ENCODE peak calls at places on chromosomes 2 and 18, in nine cellular contexts. K is uterus, M is brain microvascular endothelial cell, F is lower lobe of right lung, E is colonic mucosa, J is GM12864, L is tibial nerve, W is fibroblast of the aortic adventitia, N is dorsolateral prefrontal cortex. T is an unnamed sample.

GRCh38 chr2:37773354-37773753 is 101.9 kb upstream of the CDC42EP3 start:
- DNase-seq in K (peak; percentile 50), M (no peak), F (no peak), E (no peak), J (no peak), L (no peak), W (no peak), N (no peak), T (no peak)

GRCh38 chr2:32683520-32684086 is 55.8 kb downstream of the TTC27 start:
- DNase-seq in K (no peak), M (no peak), F (no peak), E (no peak), J (no peak), L (no peak), W (peak; percentile 77), N (no peak), T (no peak)

GRCh38 chr2:71620851-71621251 is 167.5 kb downstream of the DYSF start:
- DNase-seq in K (no peak), M (no peak), F (no peak), E (peak; percentile 9), J (no peak), L (no peak), W (no peak), N (no peak), T (no peak)

GRCh38 chr2:71742953-71743601 is 289.7 kb downstream of the DYSF start:
- DNase-seq in K (peak; percentile 75), M (peak; percentile 95), F (no peak), E (peak; percentile 57), J (no peak), L (peak; percentile 72), W (peak; percentile 91), N (peak; percentile 42), T (peak; percentile 94)

GRCh38 chr2:231998046-231998445 is 36.5 kb downstream of the DIS3L2 start:
- DNase-seq in K (no peak), M (no peak), F (no peak), E (no peak), J (no peak), L (no peak), W (no peak), N (no peak), T (no peak)

GRCh38 chr2:43138441-43138840 is 88.0 kb downstream of the ZFP36L2 start:
- DNase-seq in K (no peak), M (no peak), F (no peak), E (no peak), J (no peak), L (no peak), W (no peak), N (no peak), T (no peak)

GRCh38 chr2:102268529-102269524 is 42.5 kb upstream of the IL1RL1 start:
- DNase-seq in K (no peak), M (no peak), F (no peak), E (no peak), J (no peak), L (no peak), W (peak; percentile 91), N (no peak), T (peak; percentile 54)

GRCh38 chr18:2988041-2988794 is 24.7 kb downstream of the LPIN2 start:
- DNase-seq in K (no peak), M (no peak), F (no peak), E (no peak), J (no peak), L (no peak), W (peak; percentile 83), N (no peak), T (peak; percentile 75)

GRCh38 chr2:74587664-74588277 is 33.3 kb downstream of the DOK1 start:
- DNase-seq in K (peak; percentile 66), M (peak; percentile 65), F (peak; percentile 59), E (peak; percentile 70), J (no peak), L (peak; percentile 45), W (peak; percentile 85), N (no peak), T (peak; percentile 88)

GRCh38 chr2:130183500-130184373 is 1.7 kb downstream of the MZT2B start:
- DNase-seq in K (peak; percentile 56), M (no peak), F (no peak), E (no peak), J (no peak), L (no peak), W (peak; percentile 47), N (peak; percentile 45), T (peak; percentile 15)

GRCh38 chr2:58056201-58056916 is 9.8 kb downstream of the VRK2 start:
- DNase-seq in K (no peak), M (no peak), F (no peak), E (no peak), J (no peak), L (no peak), W (no peak), N (no peak), T (no peak)

GRCh38 chr2:173059292-173059691 is 16.4 kb upstream of the MAP3K20 start:
- DNase-seq in K (no peak), M (no peak), F (no peak), E (no peak), J (no peak), L (no peak), W (no peak), N (no peak), T (no peak)

GRCh38 chr2:18368008-18368407 is 192.4 kb downstream of the RDH14 start:
- DNase-seq in K (no peak), M (no peak), F (no peak), E (no peak), J (no peak), L (no peak), W (no peak), N (no peak), T (no peak)

GRCh38 chr2:38602136-38602731 is 494 bp downstream of the HNRNPLL start:
- DNase-seq in K (peak; percentile 46), M (no peak), F (peak; percentile 71), E (peak; percentile 48), J (no peak), L (no peak), W (no peak), N (no peak), T (no peak)

GRCh38 chr2:69667805-69668382 is 24.4 kb upstream of the AAK1 start:
- DNase-seq in K (no peak), M (no peak), F (no peak), E (no peak), J (no peak), L (no peak), W (peak; percentile 36), N (no peak), T (no peak)

GRCh38 chr2:213150315-213150951 is 979 bp downstream of the IKZF2 start:
- DNase-seq in K (peak; percentile 24), M (no peak), F (no peak), E (peak; percentile 48), J (no peak), L (no peak), W (peak; percentile 23), N (no peak), T (peak; percentile 45)

GRCh38 chr18:13163167-13163927 is 55.2 kb upstream of the LDLRAD4 start:
- DNase-seq in K (no peak), M (no peak), F (no peak), E (no peak), J (no peak), L (no peak), W (no peak), N (no peak), T (peak; percentile 41)

GRCh38 chr2:96374211-96374951 is 38.8 kb downstream of the NCAPH start:
- DNase-seq in K (no peak), M (peak; percentile 32), F (no peak), E (no peak), J (no peak), L (no peak), W (peak; percentile 66), N (no peak), T (peak; percentile 59)

GRCh38 chr2:28391564-28392296 is 928 bp upstream of the FOSL2 start:
- DNase-seq in K (peak; percentile 96), M (peak; percentile 74), F (peak; percentile 95), E (peak; percentile 99), J (peak; percentile 24), L (peak; percentile 94), W (peak; percentile 92), N (peak; percentile 62), T (peak; percentile 96)
- TF ChIP-seq CTCF in K (peak; percentile 50), M (no peak), F (no peak), E (no peak), J (peak; percentile 8), L (no peak), W (peak; percentile 11), N (no peak), T (no peak)

GRCh38 chr2:227824711-227825110 is 11.1 kb downstream of the CCL20 start:
- DNase-seq in K (no peak), M (no peak), F (no peak), E (no peak), J (no peak), L (no peak), W (no peak), N (no peak), T (no peak)
- H3K4me3 ChIP-seq in K (no peak overlapping the region), M (no peak overlapping the region), F (no peak overlapping the region), E (no peak overlapping the region), J (no peak overlapping the region), L (no peak overlapping the region), W (no peak overlapping the region), N (no peak overlapping the region), T (no peak overlapping the region)

GRCh38 chr2:128064353-128064752 is 26.6 kb upstream of the UGGT1 start:
- DNase-seq in K (no peak), M (no peak), F (no peak), E (no peak), J (no peak), L (no peak), W (no peak), N (no peak), T (no peak)
- TF ChIP-seq CTCF in K (no peak), M (no peak), F (no peak), E (no peak), J (no peak), L (no peak), W (no peak), N (no peak), T (no peak)

GRCh38 chr2:216606551-216607527 is 26.4 kb upstream of the IGFBP2 start:
- DNase-seq in K (no peak), M (no peak), F (no peak), E (no peak), J (peak; percentile 4), L (no peak), W (no peak), N (no peak), T (no peak)
- H3K4me3 ChIP-seq in K (no peak overlapping the region), M (no peak overlapping the region), F (no peak overlapping the region), E (no peak overlapping the region), J (peak overlapping the region; percentile 33), L (no peak overlapping the region), W (no peak overlapping the region), N (no peak overlapping the region), T (no peak overlapping the region)